ENCODE peak calls at places on chromosomes 5 and 9, in eight cellular contexts. Q, H, M, V, G, B, W and Z are unnamed samples.

GRCh38 chr9:84990416-84990815 is 320.9 kb downstream of the NTRK2 start:
- DNase-seq in Q (peak; percentile 23), H (peak; percentile 37), M (no peak), V (no peak), G (no peak), B (no peak), W (no peak), Z (no peak)

GRCh38 chr9:111876179-111876578 is 20.4 kb upstream of the UGCG start:
- DNase-seq in Q (no peak), H (no peak), M (no peak), V (no peak), G (no peak), B (no peak), W (no peak), Z (no peak)

GRCh38 chr9:34246453-34246852 is 67.6 kb downstream of the UBAP1 start:
- DNase-seq in Q (no peak), H (no peak), M (no peak), V (no peak), G (no peak), B (no peak), W (no peak), Z (no peak)

GRCh38 chr5:138725153-138725884 is 27.9 kb upstream of the CTNNA1 start:
- DNase-seq in Q (peak; percentile 77), H (peak; percentile 92), M (no peak), V (no peak), G (peak; percentile 39), B (peak; percentile 45), W (peak; percentile 60), Z (no peak)

GRCh38 chr9:108834959-108835696 is 20.7 kb downstream of the ACTL7B start:
- DNase-seq in Q (peak; percentile 53), H (peak; percentile 85), M (no peak), V (no peak), G (no peak), B (no peak), W (no peak), Z (no peak)

GRCh38 chr9:108099854-108100253 is 610.3 kb upstream of the KLF4 start:
- DNase-seq in Q (no peak), H (no peak), M (no peak), V (no peak), G (no peak), B (no peak), W (no peak), Z (no peak)

GRCh38 chr9:37040508-37041127 is 6.5 kb upstream of the PAX5 start:
- DNase-seq in Q (no peak), H (no peak), M (no peak), V (no peak), G (no peak), B (no peak), W (no peak), Z (no peak)

GRCh38 chr5:96661841-96662724 is at the start of gene CAST:
- DNase-seq in Q (peak; percentile 98), H (peak; percentile 97), M (peak; percentile 98), V (peak; percentile 78), G (peak; percentile 69), B (peak; percentile 59), W (peak; percentile 97), Z (no peak)

GRCh38 chr9:38057416-38058195 is 11.4 kb downstream of the SHB start:
- DNase-seq in Q (no peak), H (peak; percentile 41), M (no peak), V (no peak), G (no peak), B (no peak), W (no peak), Z (no peak)

GRCh38 chr9:12666813-12667212 is 26.4 kb upstream of the TYRP1 start:
- DNase-seq in Q (peak; percentile 17), H (no peak), M (no peak), V (no peak), G (no peak), B (no peak), W (no peak), Z (no peak)

DNA sequence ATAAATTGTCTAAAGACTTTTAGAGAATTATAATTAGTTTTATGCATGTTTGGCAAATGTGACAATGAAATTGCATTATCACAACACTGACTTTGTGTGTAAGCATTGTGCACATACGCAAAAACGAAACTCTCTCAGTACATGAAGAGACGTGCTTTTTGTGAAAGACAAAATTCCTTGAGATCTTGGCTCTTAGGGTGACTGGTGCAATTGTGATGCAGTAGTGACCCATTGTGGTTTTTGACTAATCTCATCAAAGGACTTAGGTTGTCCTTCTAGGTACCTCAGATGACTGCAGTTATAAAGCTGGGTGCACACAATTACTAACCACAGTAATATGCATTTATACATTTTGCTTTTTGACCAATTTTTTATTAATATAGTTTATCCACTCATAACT is 25.3 kb upstream of the TYRP1 start:
- DNase-seq in Q (no peak), H (no peak), M (no peak), V (no peak), G (no peak), B (no peak), W (no peak), Z (no peak)
- TF ChIP-seq CTCF in Q (no peak), H (no peak), M (no peak), V (no peak), G (no peak), B (no peak), W (no peak), Z (no peak)

GRCh38 chr9:137969685-137970084 is 92.1 kb downstream of the CACNA1B start:
- DNase-seq in Q (no peak), H (no peak), M (no peak), V (no peak), G (no peak), B (no peak), W (peak; percentile 23), Z (no peak)

GRCh38 chr9:137970098-137970497 is 92.5 kb downstream of the CACNA1B start:
- DNase-seq in Q (no peak), H (no peak), M (no peak), V (no peak), G (no peak), B (no peak), W (no peak), Z (no peak)

GRCh38 chr9:137969008-137969407 is 91.4 kb downstream of the CACNA1B start:
- DNase-seq in Q (no peak), H (no peak), M (peak; percentile 41), V (no peak), G (no peak), B (no peak), W (peak; percentile 13), Z (no peak)

GRCh38 chr9:137967280-137967943 is 89.8 kb downstream of the CACNA1B start:
- DNase-seq in Q (no peak), H (no peak), M (peak; percentile 45), V (no peak), G (no peak), B (no peak), W (peak; percentile 17), Z (no peak)

DNA sequence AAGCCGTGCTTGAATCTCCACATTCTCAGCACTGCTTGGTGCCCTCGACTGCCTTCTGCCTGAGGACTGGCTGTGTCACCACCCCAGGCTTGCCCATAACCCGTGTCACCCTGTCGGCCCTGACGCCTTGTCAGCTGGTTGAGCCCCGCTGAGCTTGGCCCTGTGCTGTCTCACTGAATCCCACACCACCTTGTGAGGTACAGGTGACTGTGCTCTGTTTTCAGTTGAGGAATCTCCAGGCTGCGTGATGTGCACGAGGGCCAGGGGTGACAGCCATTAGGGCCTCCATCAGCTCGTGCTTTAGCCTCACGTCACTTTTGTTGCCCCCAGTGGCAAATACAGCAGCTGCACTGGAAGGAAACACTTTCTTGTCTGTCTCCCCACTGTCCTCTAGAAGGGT is 90.7 kb downstream of the CACNA1B start:
- DNase-seq in Q (no peak), H (no peak), M (peak; percentile 40), V (no peak), G (no peak), B (no peak), W (peak; percentile 42), Z (no peak)
- TF ChIP-seq CTCF in Q (no peak), H (no peak), M (no peak), V (no peak), G (no peak), B (no peak), W (no peak), Z (no peak)

GRCh38 chr9:114156658-114157421 is 1.5 kb downstream of the COL27A1 start:
- DNase-seq in Q (peak; percentile 89), H (peak; percentile 56), M (peak; percentile 84), V (no peak), G (peak; percentile 73), B (no peak), W (peak; percentile 64), Z (no peak)
- TF ChIP-seq CTCF in Q (peak; percentile 25), H (no peak), M (no peak), V (no peak), G (no peak), B (no peak), W (no peak), Z (peak; percentile 35)

DNA sequence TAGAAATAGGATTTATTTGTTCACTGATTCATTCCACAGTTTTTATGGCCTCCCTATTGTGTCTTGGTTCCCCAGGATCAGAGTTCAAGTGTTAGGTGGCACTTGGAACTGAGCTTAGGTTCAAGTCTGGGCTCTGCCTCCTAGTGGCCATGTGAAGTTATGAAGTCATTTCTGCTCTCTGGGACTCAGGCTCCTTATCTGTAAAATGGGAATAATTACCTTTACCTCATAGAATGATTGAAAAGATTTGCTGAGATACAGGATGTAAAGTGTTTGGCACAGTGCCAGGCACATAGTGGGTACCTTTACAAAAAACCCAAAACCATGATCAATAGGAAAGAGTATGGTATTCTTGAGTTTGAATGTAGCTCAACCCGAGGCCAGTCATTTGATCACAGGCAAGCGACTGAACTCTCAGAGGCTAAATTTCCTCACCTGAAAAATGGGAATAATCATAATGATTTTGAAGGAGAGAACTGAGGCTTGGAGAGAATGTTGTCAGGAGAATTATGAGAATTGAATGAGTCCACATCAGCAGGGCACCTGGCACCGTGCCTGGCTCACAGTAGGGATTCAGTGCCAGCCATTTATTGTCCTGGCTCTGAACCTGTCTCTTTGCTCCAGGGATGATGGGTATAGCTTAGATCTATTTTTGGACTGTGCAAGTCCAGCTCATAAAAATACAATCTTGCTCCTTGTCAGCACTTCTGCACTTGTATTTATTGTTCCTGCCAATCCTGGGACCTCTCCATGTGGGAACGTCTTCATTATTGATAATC is 10.7 kb downstream of the NSG2 start:
- DNase-seq in Q (no peak), H (no peak), M (no peak), V (no peak), G (no peak), B (no peak), W (no peak), Z (no peak)
- TF ChIP-seq CTCF in Q (no peak), H (no peak), M (no peak), V (no peak), G (no peak), B (peak; percentile 4), W (no peak), Z (peak; percentile 32)

GRCh38 chr9:130692365-130692764 is 1.2 kb upstream of the EXOSC2 start:
- DNase-seq in Q (no peak), H (no peak), M (no peak), V (no peak), G (no peak), B (no peak), W (no peak), Z (no peak)
- TF ChIP-seq CTCF in Q (peak; percentile 20), H (no peak), M (no peak), V (no peak), G (no peak), B (peak; percentile 42), W (no peak), Z (peak; percentile 56)